ENCODE peak calls at places on chromosomes 12 and 14, in ten cellular contexts. One of them, this sample, is unnamed.
A peak's percentile ranks its signal among the peaks of the same experiment; 100 is the strongest.

GRCh38 chr14:104315169-104315568 is 176.8 kb downstream of the KIF26A start:
- DNase-seq in HS-5: no peak
- DNase-seq in GM04504: no peak
- DNase-seq in endothelial cell: no peak
- DNase-seq in Daoy: no peak
- DNase-seq in KG1: no peak
- DNase-seq in neural crest cell: no peak
- DNase-seq in AG08396: no peak
- DNase-seq in T-helper 9 cell: no peak
- DNase-seq in G401: no peak
- DNase-seq in this sample: no peak

GRCh38 chr12:93279849-93280412 is 97.8 kb upstream of the NUDT4 start:
- DNase-seq in neural crest cell: no peak
- DNase-seq in GM04504: no peak
- DNase-seq in AG08396: no peak
- DNase-seq in HS-5: no peak
- DNase-seq in Daoy: no peak
- DNase-seq in endothelial cell: peak; percentile 8
- DNase-seq in KG1: no peak
- DNase-seq in T-helper 9 cell: no peak
- DNase-seq in G401: no peak
- DNase-seq in this sample: no peak

GRCh38 chr12:49827351-49828099 is 688 bp downstream of the NCKAP5L start:
- DNase-seq in HS-5: no peak
- DNase-seq in KG1: no peak
- DNase-seq in T-helper 9 cell: peak; percentile 31
- DNase-seq in G401: peak; percentile 70
- DNase-seq in endothelial cell: peak; percentile 72
- DNase-seq in Daoy: peak; percentile 71
- DNase-seq in AG08396: peak; percentile 88
- DNase-seq in neural crest cell: peak; percentile 73
- DNase-seq in GM04504: no peak
- DNase-seq in this sample: peak; percentile 54

GRCh38 chr12:110934093-110934852 is 13.9 kb upstream of the MYL2 start:
- DNase-seq in G401: no peak
- DNase-seq in KG1: no peak
- DNase-seq in HS-5: no peak
- DNase-seq in endothelial cell: no peak
- DNase-seq in Daoy: peak; percentile 38
- DNase-seq in AG08396: no peak
- DNase-seq in neural crest cell: no peak
- DNase-seq in GM04504: no peak
- DNase-seq in T-helper 9 cell: no peak
- DNase-seq in this sample: no peak

GRCh38 chr14:83529531-83529930 is 1995.9 kb upstream of the SEL1L start:
- DNase-seq in AG08396: no peak
- DNase-seq in Daoy: no peak
- DNase-seq in G401: no peak
- DNase-seq in GM04504: no peak
- DNase-seq in neural crest cell: no peak
- DNase-seq in KG1: no peak
- DNase-seq in T-helper 9 cell: no peak
- DNase-seq in HS-5: no peak
- DNase-seq in endothelial cell: no peak
- DNase-seq in this sample: no peak

GRCh38 chr12:126196263-126196662 is 1131.0 kb downstream of the AACS start:
- DNase-seq in Daoy: no peak
- DNase-seq in G401: no peak
- DNase-seq in neural crest cell: no peak
- DNase-seq in KG1: no peak
- DNase-seq in HS-5: no peak
- DNase-seq in endothelial cell: no peak
- DNase-seq in GM04504: no peak
- DNase-seq in T-helper 9 cell: no peak
- DNase-seq in AG08396: no peak
- DNase-seq in this sample: no peak

GRCh38 chr14:76256545-76256944 is 104.8 kb downstream of the GPATCH2L start:
- DNase-seq in T-helper 9 cell: no peak
- DNase-seq in neural crest cell: no peak
- DNase-seq in HS-5: no peak
- DNase-seq in KG1: no peak
- DNase-seq in endothelial cell: no peak
- DNase-seq in G401: no peak
- DNase-seq in AG08396: no peak
- DNase-seq in GM04504: no peak
- DNase-seq in Daoy: no peak
- DNase-seq in this sample: no peak

GRCh38 chr14:60381909-60382308 is 104.0 kb downstream of the C14orf39 start:
- DNase-seq in AG08396: no peak
- DNase-seq in GM04504: no peak
- DNase-seq in neural crest cell: no peak
- DNase-seq in endothelial cell: no peak
- DNase-seq in T-helper 9 cell: no peak
- DNase-seq in HS-5: no peak
- DNase-seq in G401: no peak
- DNase-seq in Daoy: peak; percentile 36
- DNase-seq in KG1: no peak
- DNase-seq in this sample: no peak

GRCh38 chr12:59084758-59085383 is 164.6 kb upstream of the LRIG3 start:
- DNase-seq in KG1: no peak
- DNase-seq in T-helper 9 cell: no peak
- DNase-seq in neural crest cell: peak; percentile 9
- DNase-seq in GM04504: peak; percentile 76
- DNase-seq in HS-5: no peak
- DNase-seq in AG08396: peak; percentile 43
- DNase-seq in endothelial cell: no peak
- DNase-seq in Daoy: peak; percentile 48
- DNase-seq in G401: peak; percentile 54
- DNase-seq in this sample: no peak

GRCh38 chr12:75289678-75290200 is 40.4 kb downstream of the CAPS2 start:
- DNase-seq in KG1: no peak
- DNase-seq in AG08396: no peak
- DNase-seq in endothelial cell: no peak
- DNase-seq in G401: peak; percentile 3
- DNase-seq in HS-5: peak; percentile 9
- DNase-seq in GM04504: peak; percentile 3
- DNase-seq in Daoy: no peak
- DNase-seq in T-helper 9 cell: no peak
- DNase-seq in neural crest cell: no peak
- DNase-seq in this sample: no peak

GRCh38 chr12:92506460-92506859 is 196.3 kb upstream of the PLEKHG7 start:
- DNase-seq in KG1: no peak
- DNase-seq in endothelial cell: no peak
- DNase-seq in G401: no peak
- DNase-seq in T-helper 9 cell: no peak
- DNase-seq in neural crest cell: no peak
- DNase-seq in Daoy: peak; percentile 3
- DNase-seq in AG08396: no peak
- DNase-seq in GM04504: no peak
- DNase-seq in HS-5: no peak
- DNase-seq in this sample: no peak

GRCh38 chr14:61525293-61526011 is 169.9 kb upstream of the HIF1A start:
- DNase-seq in endothelial cell: no peak
- DNase-seq in HS-5: no peak
- DNase-seq in G401: no peak
- DNase-seq in KG1: peak; percentile 13
- DNase-seq in neural crest cell: no peak
- DNase-seq in GM04504: no peak
- DNase-seq in Daoy: peak; percentile 92
- DNase-seq in AG08396: no peak
- DNase-seq in T-helper 9 cell: peak; percentile 39
- DNase-seq in this sample: peak; percentile 69

GRCh38 chr14:95361373-95362179 is 41.9 kb upstream of the CLMN start:
- DNase-seq in Daoy: peak; percentile 52
- DNase-seq in HS-5: no peak
- DNase-seq in neural crest cell: no peak
- DNase-seq in endothelial cell: peak; percentile 38
- DNase-seq in AG08396: peak; percentile 28
- DNase-seq in G401: peak; percentile 0
- DNase-seq in T-helper 9 cell: peak; percentile 4
- DNase-seq in GM04504: no peak
- DNase-seq in KG1: no peak
- DNase-seq in this sample: peak; percentile 38

GRCh38 chr12:21987786-21988185 is 46.6 kb upstream of the ABCC9 start:
- DNase-seq in endothelial cell: no peak
- DNase-seq in KG1: no peak
- DNase-seq in GM04504: no peak
- DNase-seq in neural crest cell: no peak
- DNase-seq in HS-5: no peak
- DNase-seq in Daoy: no peak
- DNase-seq in AG08396: no peak
- DNase-seq in G401: no peak
- DNase-seq in T-helper 9 cell: no peak
- DNase-seq in this sample: no peak

GRCh38 chr14:61106627-61107147 is 125.6 kb downstream of the SLC38A6 start:
- DNase-seq in T-helper 9 cell: no peak
- DNase-seq in HS-5: no peak
- DNase-seq in GM04504: no peak
- DNase-seq in neural crest cell: no peak
- DNase-seq in endothelial cell: no peak
- DNase-seq in G401: no peak
- DNase-seq in KG1: no peak
- DNase-seq in Daoy: no peak
- DNase-seq in AG08396: no peak
- DNase-seq in this sample: no peak

GRCh38 chr12:54415223-54415929 is 3.7 kb downstream of the ITGA5 start:
- DNase-seq in GM04504: no peak
- DNase-seq in endothelial cell: no peak
- DNase-seq in G401: no peak
- DNase-seq in KG1: no peak
- DNase-seq in Daoy: no peak
- DNase-seq in AG08396: no peak
- DNase-seq in neural crest cell: no peak
- DNase-seq in T-helper 9 cell: no peak
- DNase-seq in HS-5: no peak
- DNase-seq in this sample: no peak

GRCh38 chr14:90454041-90455000 is 57.5 kb downstream of the CALM1 start:
- DNase-seq in KG1: no peak
- DNase-seq in neural crest cell: peak; percentile 90
- DNase-seq in endothelial cell: peak; percentile 84
- DNase-seq in GM04504: peak; percentile 17
- DNase-seq in T-helper 9 cell: no peak
- DNase-seq in Daoy: peak; percentile 83
- DNase-seq in HS-5: peak; percentile 0
- DNase-seq in AG08396: peak; percentile 89
- DNase-seq in G401: peak; percentile 98
- DNase-seq in this sample: peak; percentile 59

GRCh38 chr14:21654215-21654614 is 580 bp downstream of the OR4E2 start:
- DNase-seq in Daoy: no peak
- DNase-seq in HS-5: no peak
- DNase-seq in KG1: no peak
- DNase-seq in G401: no peak
- DNase-seq in GM04504: no peak
- DNase-seq in T-helper 9 cell: no peak
- DNase-seq in neural crest cell: no peak
- DNase-seq in endothelial cell: no peak
- DNase-seq in AG08396: no peak
- DNase-seq in this sample: no peak

GRCh38 chr12:47754881-47755280 is 3.8 kb downstream of the RAPGEF3 start:
- DNase-seq in G401: no peak
- DNase-seq in KG1: no peak
- DNase-seq in endothelial cell: no peak
- DNase-seq in AG08396: no peak
- DNase-seq in GM04504: no peak
- DNase-seq in HS-5: no peak
- DNase-seq in T-helper 9 cell: no peak
- DNase-seq in Daoy: no peak
- DNase-seq in neural crest cell: no peak
- DNase-seq in this sample: peak; percentile 81

GRCh38 chr14:61561657-61562276 is 133.5 kb upstream of the HIF1A start:
- DNase-seq in neural crest cell: no peak
- DNase-seq in G401: no peak
- DNase-seq in AG08396: peak; percentile 76
- DNase-seq in GM04504: peak; percentile 97
- DNase-seq in T-helper 9 cell: no peak
- DNase-seq in HS-5: peak; percentile 98
- DNase-seq in Daoy: peak; percentile 99
- DNase-seq in KG1: no peak
- DNase-seq in endothelial cell: peak; percentile 70
- DNase-seq in this sample: peak; percentile 76

GRCh38 chr12:67816269-67816668 is 167.7 kb downstream of the DYRK2 start:
- DNase-seq in neural crest cell: no peak
- DNase-seq in Daoy: no peak
- DNase-seq in KG1: no peak
- DNase-seq in T-helper 9 cell: no peak
- DNase-seq in G401: no peak
- DNase-seq in AG08396: no peak
- DNase-seq in HS-5: no peak
- DNase-seq in GM04504: no peak
- DNase-seq in endothelial cell: no peak
- DNase-seq in this sample: no peak

GRCh38 chr12:92076106-92076505 is 69.5 kb downstream of the BTG1 start:
- DNase-seq in AG08396: no peak
- DNase-seq in G401: no peak
- DNase-seq in endothelial cell: no peak
- DNase-seq in T-helper 9 cell: no peak
- DNase-seq in HS-5: no peak
- DNase-seq in neural crest cell: no peak
- DNase-seq in KG1: no peak
- DNase-seq in Daoy: no peak
- DNase-seq in GM04504: no peak
- DNase-seq in this sample: no peak

GRCh38 chr12:87953257-87953860 is 75.8 kb downstream of the C12orf50 start:
- DNase-seq in neural crest cell: peak; percentile 29
- DNase-seq in endothelial cell: peak; percentile 19
- DNase-seq in AG08396: peak; percentile 33
- DNase-seq in KG1: no peak
- DNase-seq in T-helper 9 cell: no peak
- DNase-seq in GM04504: peak; percentile 3
- DNase-seq in G401: peak; percentile 37
- DNase-seq in Daoy: peak; percentile 36
- DNase-seq in HS-5: peak; percentile 28
- DNase-seq in this sample: no peak

GRCh38 chr12:114679452-114679875 is 4.5 kb downstream of the TBX3 start:
- DNase-seq in AG08396: no peak
- DNase-seq in KG1: no peak
- DNase-seq in HS-5: no peak
- DNase-seq in GM04504: no peak
- DNase-seq in G401: no peak
- DNase-seq in Daoy: no peak
- DNase-seq in neural crest cell: no peak
- DNase-seq in T-helper 9 cell: no peak
- DNase-seq in endothelial cell: no peak
- DNase-seq in this sample: no peak

GRCh38 chr14:50967719-50968266 is 23.5 kb upstream of the PYGL start:
- DNase-seq in Daoy: no peak
- DNase-seq in HS-5: no peak
- DNase-seq in neural crest cell: no peak
- DNase-seq in T-helper 9 cell: no peak
- DNase-seq in AG08396: no peak
- DNase-seq in endothelial cell: no peak
- DNase-seq in G401: no peak
- DNase-seq in GM04504: no peak
- DNase-seq in KG1: peak; percentile 24
- DNase-seq in this sample: no peak

GRCh38 chr14:30058401-30058800 is 130.8 kb upstream of the PRKD1 start:
- DNase-seq in HS-5: no peak
- DNase-seq in GM04504: no peak
- DNase-seq in AG08396: no peak
- DNase-seq in T-helper 9 cell: no peak
- DNase-seq in neural crest cell: no peak
- DNase-seq in endothelial cell: no peak
- DNase-seq in KG1: no peak
- DNase-seq in G401: no peak
- DNase-seq in Daoy: peak; percentile 9
- DNase-seq in this sample: no peak

GRCh38 chr12:49366652-49367380 is 446 bp upstream of the SPATS2 start:
- DNase-seq in endothelial cell: peak; percentile 100
- DNase-seq in AG08396: peak; percentile 97
- DNase-seq in G401: peak; percentile 85
- DNase-seq in T-helper 9 cell: peak; percentile 77
- DNase-seq in HS-5: peak; percentile 71
- DNase-seq in neural crest cell: peak; percentile 93
- DNase-seq in GM04504: peak; percentile 78
- DNase-seq in Daoy: peak; percentile 98
- DNase-seq in KG1: peak; percentile 80
- DNase-seq in this sample: peak; percentile 87

GRCh38 chr14:93970589-93970966 is 5.8 kb downstream of the ASB2 start:
- DNase-seq in Daoy: peak; percentile 51
- DNase-seq in T-helper 9 cell: peak; percentile 62
- DNase-seq in GM04504: no peak
- DNase-seq in AG08396: no peak
- DNase-seq in G401: peak; percentile 49
- DNase-seq in KG1: peak; percentile 23
- DNase-seq in endothelial cell: no peak
- DNase-seq in HS-5: no peak
- DNase-seq in neural crest cell: no peak
- DNase-seq in this sample: no peak